ENCODE peak calls at places on chromosomes 12 and 14, in four cellular contexts. One of them, this sample, is unnamed.

GRCh38 chr12:58529897-58530296 is 390.4 kb downstream of the LRIG3 start:
- DNase-seq in foreskin fibroblast: peak; percentile 91
- DNase-seq in vagina: no peak
- DNase-seq in AG10803: peak; percentile 97
- DNase-seq in this sample: peak; percentile 96

GRCh38 chr12:64670856-64671639 is 60.8 kb downstream of the RASSF3 start:
- DNase-seq in foreskin fibroblast: peak; percentile 35
- DNase-seq in vagina: no peak
- DNase-seq in AG10803: peak; percentile 60
- DNase-seq in this sample: no peak

GRCh38 chr14:32244404-32244803 is 41.3 kb upstream of the RNU6-8 start:
- DNase-seq in foreskin fibroblast: no peak
- DNase-seq in vagina: no peak
- DNase-seq in AG10803: peak; percentile 29
- DNase-seq in this sample: no peak

GRCh38 chr12:108430245-108430644 is 84.8 kb upstream of the FICD start:
- DNase-seq in foreskin fibroblast: peak; percentile 7
- DNase-seq in vagina: no peak
- DNase-seq in AG10803: peak; percentile 11
- DNase-seq in this sample: no peak

GRCh38 chr12:115794659-115795081 is 482.8 kb downstream of the MED13L start:
- DNase-seq in foreskin fibroblast: no peak
- DNase-seq in vagina: no peak
- DNase-seq in AG10803: no peak
- DNase-seq in this sample: no peak

GRCh38 chr12:112714166-112714565 is 77.4 kb upstream of the RPH3A start:
- DNase-seq in foreskin fibroblast: no peak
- DNase-seq in vagina: no peak
- DNase-seq in AG10803: no peak
- DNase-seq in this sample: no peak

GRCh38 chr12:62802321-62802720 is 132.6 kb downstream of the PPM1H start:
- DNase-seq in foreskin fibroblast: no peak
- DNase-seq in vagina: no peak
- DNase-seq in AG10803: no peak
- DNase-seq in this sample: no peak

GRCh38 chr14:64758025-64758521 is 53.8 kb downstream of the PLEKHG3 start:
- DNase-seq in foreskin fibroblast: no peak
- DNase-seq in vagina: no peak
- DNase-seq in AG10803: peak; percentile 55
- DNase-seq in this sample: peak; percentile 60

GRCh38 chr12:129902371-129903091 is 1.3 kb downstream of the TMEM132D start:
- DNase-seq in foreskin fibroblast: no peak
- DNase-seq in vagina: no peak
- DNase-seq in AG10803: no peak
- DNase-seq in this sample: no peak

GRCh38 chr12:64611430-64612286 is 1.4 kb downstream of the RASSF3 start:
- DNase-seq in foreskin fibroblast: peak; percentile 28
- DNase-seq in vagina: no peak
- DNase-seq in AG10803: peak; percentile 44
- DNase-seq in this sample: no peak

GRCh38 chr12:117051380-117051779 is 47.8 kb downstream of the TESC start:
- DNase-seq in foreskin fibroblast: no peak
- DNase-seq in vagina: no peak
- DNase-seq in AG10803: no peak
- DNase-seq in this sample: no peak

GRCh38 chr14:93156693-93157369 is 27.9 kb downstream of the MOAP1 start:
- DNase-seq in foreskin fibroblast: no peak
- DNase-seq in vagina: no peak
- DNase-seq in AG10803: no peak
- DNase-seq in this sample: no peak

GRCh38 chr12:67426067-67426466 is 156.9 kb downstream of the CAND1 start:
- DNase-seq in foreskin fibroblast: peak; percentile 78
- DNase-seq in vagina: no peak
- DNase-seq in AG10803: peak; percentile 80
- DNase-seq in this sample: peak; percentile 96

GRCh38 chr12:70553391-70553859 is 83.8 kb downstream of the PTPRB start:
- DNase-seq in foreskin fibroblast: no peak
- DNase-seq in vagina: no peak
- DNase-seq in AG10803: no peak
- DNase-seq in this sample: no peak

GRCh38 chr12:51395283-51396230 is 4.4 kb upstream of the GALNT6 start:
- DNase-seq in foreskin fibroblast: no peak
- DNase-seq in vagina: no peak
- DNase-seq in AG10803: no peak
- DNase-seq in this sample: no peak

GRCh38 chr12:51393676-51394545 is 2.7 kb upstream of the GALNT6 start:
- DNase-seq in foreskin fibroblast: peak; percentile 93
- DNase-seq in vagina: no peak
- DNase-seq in AG10803: peak; percentile 92
- DNase-seq in this sample: peak; percentile 9

GRCh38 chr12:51391047-51391837 is at the start of gene GALNT6:
- DNase-seq in foreskin fibroblast: no peak
- DNase-seq in vagina: no peak
- DNase-seq in AG10803: no peak
- DNase-seq in this sample: no peak

GRCh38 chr12:51390457-51391046 is 654 bp downstream of the GALNT6 start:
- DNase-seq in foreskin fibroblast: no peak
- DNase-seq in vagina: no peak
- DNase-seq in AG10803: no peak
- DNase-seq in this sample: no peak

DNA sequence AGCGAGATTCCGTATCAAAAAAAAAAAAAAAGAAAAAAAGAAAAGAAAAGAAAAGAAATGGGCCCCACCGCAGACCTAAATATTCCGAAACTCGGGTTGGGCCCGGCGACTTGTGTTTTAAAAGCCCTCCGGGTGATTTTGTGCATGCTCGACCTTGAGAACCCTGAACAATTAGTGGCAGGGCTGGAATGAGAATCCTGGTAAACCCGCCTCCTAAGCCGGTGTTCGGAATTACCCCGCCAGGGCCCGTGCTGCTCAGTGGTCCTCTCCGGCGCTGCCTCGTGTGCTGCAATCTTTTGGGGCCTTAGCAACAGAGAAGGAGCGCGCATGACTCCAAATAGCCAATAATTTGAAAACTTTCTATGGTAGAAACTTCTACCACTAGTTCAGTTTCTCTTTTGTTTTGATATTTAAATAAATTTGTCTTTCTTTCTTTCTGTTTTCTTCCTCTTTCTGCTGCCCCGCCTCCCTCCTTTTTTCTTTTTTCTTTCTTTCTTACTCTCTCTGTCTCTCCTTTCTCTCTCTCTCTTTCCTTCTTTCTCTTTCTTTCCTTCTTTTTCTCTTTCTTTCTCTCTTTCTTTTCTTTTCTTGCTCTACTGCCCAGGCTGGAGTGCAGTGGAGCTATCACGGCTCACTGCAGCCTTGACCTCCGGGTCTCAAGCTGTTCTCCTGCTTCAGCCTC is 1.5 kb upstream of the GALNT6 start:
- DNase-seq in foreskin fibroblast: no peak
- DNase-seq in vagina: no peak
- DNase-seq in AG10803: peak; percentile 36
- DNase-seq in this sample: no peak
- H3K4me3 ChIP-seq in foreskin fibroblast: peak overlapping the region; percentile 32
- H3K4me3 ChIP-seq in vagina: no peak overlapping the region
- H3K4me3 ChIP-seq in AG10803: peak overlapping the region; percentile 34
- H3K4me3 ChIP-seq in this sample: no peak overlapping the region

GRCh38 chr14:102772781-102773570 is 4.3 kb upstream of the TRAF3 start:
- DNase-seq in foreskin fibroblast: no peak
- DNase-seq in vagina: no peak
- DNase-seq in AG10803: no peak
- DNase-seq in this sample: no peak
- TF ChIP-seq CTCF in foreskin fibroblast: peak; percentile 14
- TF ChIP-seq CTCF in vagina: no peak
- TF ChIP-seq CTCF in AG10803: peak; percentile 12
- TF ChIP-seq CTCF in this sample: peak; percentile 32

GRCh38 chr12:11540156-11540555 is 109.3 kb upstream of the ETV6 start:
- DNase-seq in foreskin fibroblast: no peak
- DNase-seq in vagina: no peak
- DNase-seq in AG10803: no peak
- DNase-seq in this sample: no peak

GRCh38 chr12:11543513-11544168 is 105.8 kb upstream of the ETV6 start:
- DNase-seq in foreskin fibroblast: no peak
- DNase-seq in vagina: no peak
- DNase-seq in AG10803: no peak
- DNase-seq in this sample: no peak

GRCh38 chr12:11545438-11546330 is 103.8 kb upstream of the ETV6 start:
- DNase-seq in foreskin fibroblast: no peak
- DNase-seq in vagina: no peak
- DNase-seq in AG10803: no peak
- DNase-seq in this sample: no peak

GRCh38 chr12:11540615-11541014 is 108.9 kb upstream of the ETV6 start:
- DNase-seq in foreskin fibroblast: no peak
- DNase-seq in vagina: no peak
- DNase-seq in AG10803: no peak
- DNase-seq in this sample: no peak

DNA sequence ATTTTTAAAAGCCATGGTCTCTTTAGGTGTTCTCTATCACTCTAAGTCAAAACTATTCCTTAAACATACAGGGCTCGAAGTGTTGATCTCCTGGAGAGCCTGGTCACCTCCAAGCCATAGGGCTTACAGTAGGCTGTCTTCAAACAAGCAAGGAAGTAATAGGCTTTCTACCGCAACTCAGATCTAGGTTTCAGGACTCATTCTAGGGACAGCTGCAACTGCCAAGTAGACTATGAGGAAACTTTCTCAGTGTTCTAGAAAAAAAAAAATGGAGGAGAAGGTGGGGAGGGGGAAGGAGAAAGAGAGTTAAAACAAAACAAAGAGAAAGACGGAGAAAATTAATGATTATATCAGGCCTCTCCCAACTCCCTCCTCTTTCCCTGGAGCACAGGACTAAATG is 106.9 kb upstream of the ETV6 start:
- DNase-seq in foreskin fibroblast: no peak
- DNase-seq in vagina: no peak
- DNase-seq in AG10803: no peak
- DNase-seq in this sample: no peak
- H3K4me3 ChIP-seq in foreskin fibroblast: no peak overlapping the region
- H3K4me3 ChIP-seq in vagina: no peak overlapping the region
- H3K4me3 ChIP-seq in AG10803: no peak overlapping the region
- H3K4me3 ChIP-seq in this sample: no peak overlapping the region

GRCh38 chr12:20194171-20194570 is 174.2 kb upstream of the PDE3A start:
- DNase-seq in foreskin fibroblast: peak; percentile 1
- DNase-seq in vagina: no peak
- DNase-seq in AG10803: peak; percentile 46
- DNase-seq in this sample: no peak
- TF ChIP-seq CTCF in foreskin fibroblast: peak; percentile 46
- TF ChIP-seq CTCF in vagina: no peak
- TF ChIP-seq CTCF in AG10803: peak; percentile 60
- TF ChIP-seq CTCF in this sample: peak; percentile 55

DNA sequence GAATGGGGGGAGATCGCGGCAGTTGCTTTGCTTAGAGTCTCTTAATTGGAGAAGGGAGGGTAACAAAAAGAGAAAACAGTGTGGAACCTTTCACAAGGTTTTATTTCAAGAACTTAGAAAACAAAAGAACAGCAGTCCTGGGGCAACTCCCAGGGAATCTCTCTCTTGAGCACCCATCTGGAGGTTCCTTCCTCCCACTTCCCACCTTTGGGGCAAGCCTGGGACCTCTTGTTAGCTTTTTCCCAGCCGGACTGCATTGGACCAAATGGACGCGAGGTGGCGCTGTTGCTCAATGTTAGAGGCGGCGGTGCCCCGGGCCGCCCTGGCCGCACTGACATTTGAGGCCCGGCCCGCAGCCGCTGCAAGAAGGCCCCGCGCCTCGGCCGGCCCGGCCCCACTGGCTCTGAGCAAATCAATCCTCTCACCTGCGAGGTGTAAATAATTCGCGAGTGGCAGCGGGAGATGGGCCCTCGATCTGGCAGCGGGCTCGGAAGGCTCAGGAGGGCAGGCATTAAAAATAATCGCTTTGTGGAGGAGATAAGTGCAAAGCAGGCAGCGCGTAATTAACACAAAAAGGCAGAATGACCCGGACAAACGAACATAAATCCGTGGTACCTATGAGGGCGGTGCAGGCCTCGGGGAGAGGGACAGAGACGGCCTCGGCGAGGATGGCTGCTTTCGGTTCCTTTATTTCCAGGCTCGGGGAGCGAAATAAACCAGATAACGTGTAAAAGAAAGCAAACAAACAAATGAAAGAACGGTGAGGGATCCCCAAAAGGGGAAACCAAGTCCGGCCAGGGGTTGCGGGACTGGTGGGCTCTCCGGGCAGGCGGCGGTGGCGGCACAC is 2.7 kb upstream of the HOXC8 start:
- DNase-seq in foreskin fibroblast: peak; percentile 68
- DNase-seq in vagina: no peak
- DNase-seq in AG10803: peak; percentile 87
- DNase-seq in this sample: peak; percentile 40
- H3K4me3 ChIP-seq in foreskin fibroblast: no peak overlapping the region
- H3K4me3 ChIP-seq in vagina: peak overlapping the region; percentile 37
- H3K4me3 ChIP-seq in AG10803: peak overlapping the region; percentile 98
- H3K4me3 ChIP-seq in this sample: no peak overlapping the region

GRCh38 chr12:90961154-90961553 is 6.2 kb upstream of the CCER1 start:
- DNase-seq in foreskin fibroblast: no peak
- DNase-seq in vagina: no peak
- DNase-seq in AG10803: no peak
- DNase-seq in this sample: no peak

GRCh38 chr12:90959538-90960139 is 4.7 kb upstream of the CCER1 start:
- DNase-seq in foreskin fibroblast: peak; percentile 36
- DNase-seq in vagina: no peak
- DNase-seq in AG10803: peak; percentile 60
- DNase-seq in this sample: peak; percentile 32

GRCh38 chr12:90954428-90954827 is 548 bp downstream of the CCER1 start:
- DNase-seq in foreskin fibroblast: no peak
- DNase-seq in vagina: no peak
- DNase-seq in AG10803: no peak
- DNase-seq in this sample: no peak

GRCh38 chr12:90954921-90955320 is at the start of gene CCER1:
- DNase-seq in foreskin fibroblast: no peak
- DNase-seq in vagina: no peak
- DNase-seq in AG10803: no peak
- DNase-seq in this sample: no peak

GRCh38 chr12:90958995-90959394 is 4.0 kb upstream of the CCER1 start:
- DNase-seq in foreskin fibroblast: no peak
- DNase-seq in vagina: no peak
- DNase-seq in AG10803: peak; percentile 43
- DNase-seq in this sample: no peak
- TF ChIP-seq CTCF in foreskin fibroblast: peak; percentile 15
- TF ChIP-seq CTCF in vagina: peak; percentile 6
- TF ChIP-seq CTCF in AG10803: peak; percentile 54
- TF ChIP-seq CTCF in this sample: no peak

This sample was measured in astrocyte of the cerebellum.